ENCODE peak calls at places on chromosomes 5 and 9, in seven cellular contexts. K is hippocampal formation; V is stimulated activated CD4-positive, alpha-beta T cell treated with anti-CD3 and anti-CD28 coated beads, Interleukin-1b, Interleukin-23, amount 100 ng/mL, for 24 hours; P is NCI-H510A treated with DMSO at 0.1 percent for 48 hours; R is WTC11; E is type B pancreatic cell; Z is mammary epithelial cell. O is an unnamed sample.

GRCh38 chr9:73219985-73220626 is 68.4 kb downstream of the ANXA1 start:
- DNase-seq in K (no peak), V (no peak), P (no peak), R (no peak), E (no peak), Z (peak; percentile 98), O (no peak)

GRCh38 chr9:125472926-125473701 is 211.5 kb downstream of the GAPVD1 start:
- DNase-seq in K (no peak), V (no peak), P (peak; percentile 46), R (peak; percentile 45), E (no peak), Z (no peak), O (no peak)

GRCh38 chr5:23639326-23639725 is 131.9 kb downstream of the PRDM9 start:
- DNase-seq in K (no peak), V (no peak), P (no peak), R (no peak), E (no peak), Z (no peak), O (no peak)

GRCh38 chr5:54362434-54362833 is 52.1 kb upstream of the ARL15 start:
- DNase-seq in K (no peak), V (no peak), P (no peak), R (no peak), E (no peak), Z (no peak), O (no peak)

GRCh38 chr5:108521841-108522506 is 140.1 kb upstream of the FBXL17 start:
- DNase-seq in K (no peak), V (no peak), P (peak; percentile 42), R (no peak), E (no peak), Z (peak; percentile 48), O (peak; percentile 33)

GRCh38 chr5:57435701-57436134 is 46.9 kb downstream of the ACTBL2 start:
- DNase-seq in K (no peak), V (no peak), P (no peak), R (no peak), E (no peak), Z (peak; percentile 86), O (no peak)

GRCh38 chr5:91101777-91102379 is 281.2 kb downstream of the ARRDC3 start:
- DNase-seq in K (peak; percentile 56), V (peak; percentile 8), P (peak; percentile 5), R (peak; percentile 62), E (peak; percentile 70), Z (peak; percentile 61), O (peak; percentile 50)

GRCh38 chr5:15446552-15446951 is 53.4 kb upstream of the FBXL7 start:
- DNase-seq in K (no peak), V (no peak), P (no peak), R (no peak), E (no peak), Z (no peak), O (no peak)

GRCh38 chr5:149212203-149212951 is 59.3 kb upstream of the AFAP1L1 start:
- DNase-seq in K (no peak), V (no peak), P (no peak), R (no peak), E (no peak), Z (no peak), O (no peak)

GRCh38 chr5:111998871-111999270 is 241.9 kb upstream of the NREP start:
- DNase-seq in K (no peak), V (no peak), P (no peak), R (no peak), E (no peak), Z (peak; percentile 32), O (no peak)

GRCh38 chr9:99354104-99354503 is 132.0 kb downstream of the SEC61B start:
- DNase-seq in K (no peak), V (no peak), P (no peak), R (no peak), E (no peak), Z (no peak), O (no peak)

GRCh38 chr5:76604838-76605237 is 18.4 kb downstream of the F2RL2 start:
- DNase-seq in K (no peak), V (no peak), P (no peak), R (no peak), E (no peak), Z (no peak), O (no peak)

GRCh38 chr9:33249087-33249657 is 9.2 kb downstream of the SPINK4 start:
- DNase-seq in K (no peak), V (no peak), P (no peak), R (no peak), E (no peak), Z (no peak), O (no peak)

GRCh38 chr9:117413346-117414219 is 1.3 kb downstream of the ASTN2 start:
- DNase-seq in K (no peak), V (no peak), P (no peak), R (peak; percentile 65), E (no peak), Z (peak; percentile 1), O (no peak)

GRCh38 chr5:123636006-123636405 is 124.0 kb downstream of the CSNK1G3 start:
- DNase-seq in K (no peak), V (no peak), P (no peak), R (no peak), E (no peak), Z (no peak), O (no peak)

GRCh38 chr9:111516061-111516465 is 8.9 kb upstream of the ZNF483 start:
- DNase-seq in K (no peak), V (no peak), P (no peak), R (no peak), E (no peak), Z (no peak), O (no peak)

GRCh38 chr9:90891656-90892055 is 90.0 kb downstream of the SYK start:
- DNase-seq in K (no peak), V (no peak), P (no peak), R (no peak), E (no peak), Z (no peak), O (no peak)

GRCh38 chr5:143001764-143002351 is 231.7 kb downstream of the ARHGAP26 start:
- DNase-seq in K (no peak), V (no peak), P (no peak), R (no peak), E (no peak), Z (peak; percentile 42), O (no peak)

GRCh38 chr9:137320555-137321384 is 18.7 kb upstream of the NRARP start:
- DNase-seq in K (no peak), V (no peak), P (no peak), R (peak; percentile 40), E (peak; percentile 67), Z (no peak), O (no peak)

GRCh38 chr5:31361234-31361633 is 167.7 kb downstream of the CDH6 start:
- DNase-seq in K (no peak), V (no peak), P (no peak), R (no peak), E (no peak), Z (peak; percentile 57), O (no peak)

O was measured in NCI-H345.